ENCODE peak calls at places on chromosomes 1 and 21, in seven cellular contexts. C is neuronal stem cell, V is H9, X is IMR-90, K is mesenchymal stem cell, P is H1, J is trophoblast cell. N is an unnamed sample.

GRCh38 chr21:43190544-43191340 is 21.9 kb downstream of the CRYAA start:
- DNase-seq in C (no peak), V (peak; percentile 27), X (no peak), K (no peak), P (no peak), J (no peak), N (no peak)

GRCh38 chr1:41439234-41439633 is 45.2 kb downstream of the EDN2 start:
- DNase-seq in C (no peak), V (no peak), X (no peak), K (no peak), P (no peak), J (no peak), N (no peak)

GRCh38 chr1:1013922-1014617 is 773 bp downstream of the ISG15 start:
- DNase-seq in C (no peak), V (peak; percentile 59), X (peak; percentile 21), K (peak; percentile 14), P (peak; percentile 63), J (no peak), N (no peak)

GRCh38 chr1:102742426-102742825 is 365.9 kb downstream of the COL11A1 start:
- DNase-seq in C (no peak), V (no peak), X (peak; percentile 3), K (no peak), P (no peak), J (no peak), N (no peak)

GRCh38 chr1:163084330-163084729 is 15.2 kb downstream of the RGS4 start:
- DNase-seq in C (no peak), V (no peak), X (peak; percentile 13), K (peak; percentile 62), P (no peak), J (no peak), N (no peak)

GRCh38 chr1:156625436-156626078 is 6.3 kb downstream of the HAPLN2 start:
- DNase-seq in C (no peak), V (no peak), X (peak; percentile 28), K (peak; percentile 56), P (peak; percentile 84), J (peak; percentile 43), N (peak; percentile 40)

GRCh38 chr1:116666747-116667576 is 571 bp downstream of the IGSF3 start:
- DNase-seq in C (peak; percentile 24), V (no peak), X (no peak), K (no peak), P (peak; percentile 49), J (peak; percentile 19), N (peak; percentile 56)

GRCh38 chr1:183610053-183610452 is 19.8 kb upstream of the NCF2 start:
- DNase-seq in C (no peak), V (no peak), X (no peak), K (no peak), P (no peak), J (no peak), N (no peak)

GRCh38 chr21:44871576-44872265 is 1.8 kb downstream of the PTTG1IP start:
- DNase-seq in C (no peak), V (no peak), X (peak; percentile 77), K (peak; percentile 88), P (no peak), J (peak; percentile 60), N (no peak)

GRCh38 chr1:189606795-189607476 is 870.7 kb downstream of the BRINP3 start:
- DNase-seq in C (no peak), V (no peak), X (peak; percentile 89), K (peak; percentile 14), P (no peak), J (no peak), N (no peak)

GRCh38 chr1:35894183-35894582 is 11.2 kb downstream of the AGO1 start:
- DNase-seq in C (no peak), V (no peak), X (peak; percentile 52), K (peak; percentile 41), P (no peak), J (peak; percentile 39), N (peak; percentile 63)

GRCh38 chr1:25519624-25520023 is 23.8 kb upstream of the LDLRAP1 start:
- DNase-seq in C (no peak), V (no peak), X (peak; percentile 84), K (peak; percentile 63), P (no peak), J (no peak), N (no peak)

GRCh38 chr21:41634211-41634694 is 126.3 kb upstream of the TMPRSS2 start:
- DNase-seq in C (no peak), V (peak; percentile 54), X (no peak), K (no peak), P (no peak), J (peak; percentile 87), N (peak; percentile 77)

GRCh38 chr1:101250656-101251272 is 13.9 kb downstream of the S1PR1 start:
- DNase-seq in C (no peak), V (no peak), X (peak; percentile 5), K (no peak), P (no peak), J (no peak), N (no peak)

GRCh38 chr1:156153362-156153761 is at the start of gene SEMA4A:
- DNase-seq in C (no peak), V (no peak), X (no peak), K (peak; percentile 29), P (no peak), J (peak; percentile 61), N (no peak)

GRCh38 chr21:41156128-41156527 is 11.8 kb upstream of the BACE2 start:
- DNase-seq in C (no peak), V (no peak), X (no peak), K (no peak), P (no peak), J (no peak), N (no peak)

GRCh38 chr1:44584167-44584566 is 90.1 kb downstream of the TMEM53 start:
- DNase-seq in C (no peak), V (no peak), X (no peak), K (no peak), P (no peak), J (no peak), N (peak; percentile 23)

GRCh38 chr21:35149698-35150097 is 100.6 kb upstream of the RUNX1 start:
- DNase-seq in C (no peak), V (no peak), X (peak; percentile 39), K (peak; percentile 52), P (no peak), J (no peak), N (no peak)

GRCh38 chr1:84753516-84754375 is 63.5 kb upstream of the SSX2IP start:
- DNase-seq in C (peak; percentile 58), V (peak; percentile 77), X (peak; percentile 78), K (peak; percentile 66), P (peak; percentile 85), J (peak; percentile 53), N (peak; percentile 71)

GRCh38 chr1:54951810-54952226 is 28.6 kb upstream of the TMEM61 start:
- DNase-seq in C (no peak), V (no peak), X (no peak), K (no peak), P (no peak), J (no peak), N (no peak)

GRCh38 chr1:81512242-81512641 is 288.5 kb upstream of the ADGRL2 start:
- DNase-seq in C (no peak), V (no peak), X (no peak), K (no peak), P (no peak), J (no peak), N (no peak)
- H4K8ac ChIP-seq in C (no peak overlapping the region), V (no peak overlapping the region), X (no peak overlapping the region), K (no peak overlapping the region), P (no peak overlapping the region), J (no peak overlapping the region), N (no peak overlapping the region)

GRCh38 chr1:204424621-204425020 is 13.0 kb upstream of the PPP1R15B start:
- DNase-seq in C (no peak), V (no peak), X (no peak), K (no peak), P (no peak), J (no peak), N (no peak)
- H4K8ac ChIP-seq in C (no peak overlapping the region), V (no peak overlapping the region), X (no peak overlapping the region), K (no peak overlapping the region), P (peak overlapping the region; percentile 75), J (no peak overlapping the region), N (no peak overlapping the region)

GRCh38 chr1:33697816-33698215 is 166.1 kb upstream of the HMGB4 start:
- DNase-seq in C (no peak), V (no peak), X (no peak), K (no peak), P (no peak), J (no peak), N (no peak)
- H4K8ac ChIP-seq in C (no peak overlapping the region), V (no peak overlapping the region), X (no peak overlapping the region), K (no peak overlapping the region), P (no peak overlapping the region), J (no peak overlapping the region), N (no peak overlapping the region)

GRCh38 chr1:205744403-205744802 is 5.6 kb downstream of the NUCKS1 start:
- DNase-seq in C (no peak), V (no peak), X (no peak), K (no peak), P (no peak), J (no peak), N (no peak)
- H4K8ac ChIP-seq in C (no peak overlapping the region), V (no peak overlapping the region), X (no peak overlapping the region), K (no peak overlapping the region), P (no peak overlapping the region), J (no peak overlapping the region), N (no peak overlapping the region)

GRCh38 chr1:27555700-27556424 is 48.1 kb downstream of the AHDC1 start:
- DNase-seq in C (no peak), V (no peak), X (no peak), K (peak; percentile 67), P (no peak), J (no peak), N (peak; percentile 85)
- H4K8ac ChIP-seq in C (no peak overlapping the region), V (no peak overlapping the region), X (no peak overlapping the region), K (peak overlapping the region; percentile 92), P (no peak overlapping the region), J (no peak overlapping the region), N (no peak overlapping the region)

DNA sequence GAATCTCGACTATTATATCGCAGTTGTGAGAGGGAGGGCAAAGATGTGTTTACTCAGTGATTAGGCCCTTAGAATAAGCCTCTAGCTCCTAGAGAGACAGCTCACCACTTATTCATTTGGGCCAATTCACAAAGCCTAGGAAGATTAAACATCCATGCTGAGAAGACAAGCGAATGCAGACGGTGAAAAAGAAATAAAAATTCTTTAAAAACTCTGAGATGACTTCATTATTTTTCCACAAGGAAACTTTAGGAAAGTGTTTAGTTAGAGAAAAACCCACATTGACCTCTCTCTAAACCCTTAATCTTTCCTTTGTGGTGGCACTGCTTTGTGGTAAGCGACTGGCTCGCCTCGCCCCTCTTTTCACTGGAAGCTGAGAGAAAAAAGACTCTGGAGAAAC is 146.8 kb upstream of the DMRTA2 start:
- DNase-seq in C (peak; percentile 48), V (no peak), X (peak; percentile 58), K (no peak), P (no peak), J (no peak), N (peak; percentile 68)
- H4K8ac ChIP-seq in C (no peak overlapping the region), V (no peak overlapping the region), X (no peak overlapping the region), K (no peak overlapping the region), P (no peak overlapping the region), J (no peak overlapping the region), N (no peak overlapping the region)

GRCh38 chr1:38497921-38498320 is 361.7 kb downstream of the RRAGC start:
- DNase-seq in C (no peak), V (no peak), X (no peak), K (no peak), P (no peak), J (no peak), N (no peak)
- H4K8ac ChIP-seq in C (no peak overlapping the region), V (no peak overlapping the region), X (no peak overlapping the region), K (no peak overlapping the region), P (no peak overlapping the region), J (no peak overlapping the region), N (no peak overlapping the region)